ENCODE peak calls at places on chromosomes 13 and 19, in four cellular contexts. Q is DND-41, P is lower leg skin, W is keratinocyte. I is an unnamed sample.

GRCh38 chr13:35964764-35965163 is 166.4 kb downstream of the DCLK1 start:
- DNase-seq in Q (no peak), P (no peak), W (no peak), I (no peak)

GRCh38 chr19:55340144-55340783 is 588 bp downstream of the KMT5C start:
- DNase-seq in Q (no peak), P (no peak), W (no peak), I (peak; percentile 39)

GRCh38 chr13:85074543-85075313 is 724.5 kb downstream of the SLITRK6 start:
- DNase-seq in Q (no peak), P (no peak), W (no peak), I (no peak)

GRCh38 chr19:42207767-42208259 is 9.7 kb downstream of the DEDD2 start:
- DNase-seq in Q (peak; percentile 65), P (no peak), W (peak; percentile 32), I (no peak)

GRCh38 chr13:91313103-91313502 is 34.4 kb upstream of the MIR17HG start:
- DNase-seq in Q (peak; percentile 20), P (no peak), W (no peak), I (peak; percentile 69)

GRCh38 chr19:18777156-18777724 is 13.9 kb downstream of the COMP start:
- DNase-seq in Q (no peak), P (no peak), W (no peak), I (no peak)

GRCh38 chr13:24381539-24382265 is 72.3 kb downstream of the C1QTNF9 start:
- DNase-seq in Q (no peak), P (no peak), W (no peak), I (no peak)

GRCh38 chr19:3683866-3684816 is 16.1 kb downstream of the PIP5K1C start:
- DNase-seq in Q (no peak), P (no peak), W (no peak), I (peak; percentile 71)

GRCh38 chr19:3857449-3858003 is 11.3 kb downstream of the ZFR2 start:
- DNase-seq in Q (peak; percentile 16), P (no peak), W (no peak), I (peak; percentile 79)

GRCh38 chr13:110784748-110785147 is 71.2 kb downstream of the ING1 start:
- DNase-seq in Q (no peak), P (no peak), W (no peak), I (peak; percentile 24)

GRCh38 chr13:40197936-40198335 is 468.5 kb downstream of the FOXO1 start:
- DNase-seq in Q (no peak), P (no peak), W (no peak), I (no peak)

GRCh38 chr19:10368101-10368803 is 12.1 kb downstream of the TYK2 start:
- DNase-seq in Q (no peak), P (no peak), W (no peak), I (no peak)

GRCh38 chr19:47229674-47230121 is 1.3 kb downstream of the BBC3 start:
- DNase-seq in Q (peak; percentile 32), P (no peak), W (no peak), I (peak; percentile 41)

GRCh38 chr13:30806784-30807183 is 71.4 kb downstream of the ALOX5AP start:
- DNase-seq in Q (no peak), P (no peak), W (no peak), I (no peak)

GRCh38 chr13:104571161-104571889 is 1505.1 kb upstream of the SLC10A2 start:
- DNase-seq in Q (peak; percentile 50), P (peak; percentile 86), W (no peak), I (peak; percentile 25)

GRCh38 chr19:48102870-48103751 is 7.5 kb downstream of the PLA2G4C start:
- DNase-seq in Q (peak; percentile 37), P (no peak), W (no peak), I (peak; percentile 53)

GRCh38 chr19:3080281-3080680 is 13.9 kb upstream of the GNA11 start:
- DNase-seq in Q (no peak), P (no peak), W (no peak), I (no peak)

GRCh38 chr19:57338798-57339378 is 12.2 kb upstream of the ZNF304 start:
- DNase-seq in Q (no peak), P (no peak), W (no peak), I (no peak)

GRCh38 chr13:30874111-30874510 is 32.0 kb upstream of the MEDAG start:
- DNase-seq in Q (no peak), P (no peak), W (no peak), I (no peak)

GRCh38 chr19:4914736-4915501 is 5.6 kb downstream of the UHRF1 start:
- DNase-seq in Q (peak; percentile 57), P (peak; percentile 79), W (peak; percentile 58), I (peak; percentile 34)

GRCh38 chr13:99061411-99061810 is 83.5 kb upstream of the DOCK9 start:
- DNase-seq in Q (no peak), P (no peak), W (no peak), I (no peak)

GRCh38 chr19:2266183-2266993 is 10.2 kb upstream of the JSRP1 start:
- DNase-seq in Q (peak; percentile 53), P (peak; percentile 82), W (no peak), I (peak; percentile 88)

GRCh38 chr19:1749373-1750342 is 3.6 kb upstream of the ONECUT3 start:
- DNase-seq in Q (no peak), P (no peak), W (no peak), I (no peak)

GRCh38 chr13:24557121-24557520 is 44.5 kb upstream of the PARP4 start:
- DNase-seq in Q (no peak), P (no peak), W (no peak), I (no peak)

GRCh38 chr13:44373601-44374347 is at the start of gene SERP2:
- DNase-seq in Q (no peak), P (no peak), W (no peak), I (no peak)

GRCh38 chr13:33310245-33311038 is 24.9 kb upstream of the STARD13 start:
- DNase-seq in Q (no peak), P (no peak), W (no peak), I (no peak)

GRCh38 chr19:12891553-12892021 is 627 bp downstream of the GCDH start:
- DNase-seq in Q (no peak), P (no peak), W (no peak), I (peak; percentile 29)

GRCh38 chr19:7211191-7211988 is 82.8 kb downstream of the INSR start:
- DNase-seq in Q (no peak), P (no peak), W (no peak), I (no peak)

GRCh38 chr13:36275190-36276002 is 22.2 kb downstream of the CCDC169 start:
- DNase-seq in Q (peak; percentile 6), P (no peak), W (no peak), I (peak; percentile 59)

GRCh38 chr13:30616927-30617314 is 799 bp upstream of the USPL1 start:
- DNase-seq in Q (peak; percentile 73), P (peak; percentile 84), W (peak; percentile 49), I (peak; percentile 83)

GRCh38 chr13:94968757-94969086 is 256.4 kb upstream of the SOX21 start:
- DNase-seq in Q (no peak), P (no peak), W (no peak), I (no peak)

GRCh38 chr13:51683537-51684050 is 99.3 kb downstream of the WDFY2 start:
- DNase-seq in Q (no peak), P (no peak), W (no peak), I (no peak)

GRCh38 chr13:51689597-51689996 is 105.3 kb downstream of the WDFY2 start:
- DNase-seq in Q (no peak), P (no peak), W (no peak), I (peak; percentile 56)

GRCh38 chr13:51684076-51684475 is 99.8 kb downstream of the WDFY2 start:
- DNase-seq in Q (no peak), P (no peak), W (no peak), I (no peak)

GRCh38 chr13:51688937-51689336 is 104.7 kb downstream of the WDFY2 start:
- DNase-seq in Q (no peak), P (no peak), W (no peak), I (no peak)

GRCh38 chr13:51687928-51688714 is 103.9 kb downstream of the WDFY2 start:
- DNase-seq in Q (no peak), P (no peak), W (no peak), I (no peak)
- TF ChIP-seq CTCF in Q (no peak), P (no peak), W (no peak), I (no peak)

GRCh38 chr13:76764429-76764828 is 121.8 kb downstream of the KCTD12 start:
- DNase-seq in Q (no peak), P (peak; percentile 73), W (no peak), I (no peak)
- H3K4me3 ChIP-seq in Q (no peak overlapping the region), P (no peak overlapping the region), W (no peak overlapping the region), I (no peak overlapping the region)

DNA sequence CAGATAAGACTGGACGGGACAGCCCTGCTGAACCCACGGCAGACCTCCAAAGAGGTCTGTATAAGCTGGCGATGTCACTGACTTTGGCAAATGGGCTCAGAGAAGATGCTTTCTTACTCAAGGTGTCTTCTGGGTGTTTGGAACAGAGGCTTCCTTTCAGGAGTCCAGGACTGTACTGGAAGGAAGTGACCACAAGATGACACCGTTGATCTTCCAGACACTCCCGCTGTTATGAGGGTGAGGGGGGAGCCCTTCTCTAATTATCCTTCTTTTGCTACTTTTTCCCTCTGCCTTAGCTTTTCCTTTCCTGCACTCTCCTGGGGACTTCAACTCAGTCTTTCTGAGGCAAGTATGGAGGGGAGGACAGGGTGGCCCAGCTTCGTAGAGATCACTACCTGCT is 65.2 kb upstream of the ZNF599 start:
- DNase-seq in Q (no peak), P (no peak), W (no peak), I (no peak)
- TF ChIP-seq CTCF in Q (peak; percentile 45), P (no peak), W (no peak), I (no peak)

GRCh38 chr13:20497376-20497775 is 28.3 kb downstream of the CRYL1 start:
- DNase-seq in Q (no peak), P (no peak), W (no peak), I (no peak)

GRCh38 chr13:20492036-20492435 is 33.6 kb downstream of the CRYL1 start:
- DNase-seq in Q (no peak), P (no peak), W (no peak), I (no peak)

GRCh38 chr13:20492641-20493040 is 33.0 kb downstream of the CRYL1 start:
- DNase-seq in Q (peak; percentile 39), P (no peak), W (no peak), I (peak; percentile 65)

GRCh38 chr13:20495087-20496023 is 30.3 kb downstream of the CRYL1 start:
- DNase-seq in Q (peak; percentile 71), P (peak; percentile 73), W (no peak), I (peak; percentile 79)

DNA sequence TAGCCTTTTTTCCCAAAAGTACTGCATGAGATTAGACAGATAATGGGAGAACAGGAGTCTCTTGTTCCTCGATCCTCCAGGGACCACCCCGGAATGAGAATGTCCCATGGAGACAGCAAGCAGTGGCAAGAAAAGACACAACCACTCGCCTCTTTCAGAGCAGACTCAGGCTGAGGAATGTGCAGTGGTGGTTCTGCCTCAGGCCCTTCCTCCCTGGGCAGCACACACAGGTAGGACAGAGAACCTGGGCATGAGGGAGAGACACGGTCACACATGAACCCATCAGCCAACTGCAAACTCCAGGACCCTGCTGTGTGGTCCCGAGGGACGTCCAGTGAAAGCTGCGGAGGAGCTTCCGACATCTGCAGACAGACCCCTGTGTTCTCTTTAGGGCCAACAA is 31.0 kb downstream of the CRYL1 start:
- DNase-seq in Q (no peak), P (no peak), W (no peak), I (no peak)
- H3K4me3 ChIP-seq in Q (no peak overlapping the region), P (no peak overlapping the region), W (no peak overlapping the region), I (no peak overlapping the region)

GRCh38 chr13:113084094-113084942 is 21.3 kb upstream of the F7 start:
- DNase-seq in Q (no peak), P (no peak), W (no peak), I (no peak)
- TF ChIP-seq CTCF in Q (no peak), P (no peak), W (peak; percentile 5), I (no peak)